ENCODE peak calls at places on chromosome 3, in five cellular contexts. One of them, this sample, is unnamed.

GRCh38 chr3:45249391-45249790 is 23.3 kb upstream of the TMEM158 start:
- DNase-seq in WTC11: no peak
- DNase-seq in progenitor cell of endocrine pancreas: no peak
- DNase-seq in CD4-positive, alpha-beta T cell: no peak
- DNase-seq in heart right ventricle: no peak
- DNase-seq in this sample: no peak

GRCh38 chr3:104069114-104069513 is 1297.6 kb upstream of the ALCAM start:
- DNase-seq in WTC11: no peak
- DNase-seq in progenitor cell of endocrine pancreas: no peak
- DNase-seq in CD4-positive, alpha-beta T cell: no peak
- DNase-seq in heart right ventricle: no peak
- DNase-seq in this sample: no peak

GRCh38 chr3:46851364-46852328 is 11.6 kb downstream of the MYL3 start:
- DNase-seq in WTC11: no peak
- DNase-seq in progenitor cell of endocrine pancreas: no peak
- DNase-seq in CD4-positive, alpha-beta T cell: no peak
- DNase-seq in heart right ventricle: peak; percentile 8
- DNase-seq in this sample: peak; percentile 5

GRCh38 chr3:45064512-45065372 is 38.6 kb downstream of the CLEC3B start:
- DNase-seq in WTC11: no peak
- DNase-seq in progenitor cell of endocrine pancreas: no peak
- DNase-seq in CD4-positive, alpha-beta T cell: no peak
- DNase-seq in heart right ventricle: peak; percentile 32
- DNase-seq in this sample: no peak

GRCh38 chr3:93981649-93982048 is 1.7 kb downstream of the ARL13B start:
- DNase-seq in WTC11: no peak
- DNase-seq in progenitor cell of endocrine pancreas: no peak
- DNase-seq in CD4-positive, alpha-beta T cell: no peak
- DNase-seq in heart right ventricle: no peak
- DNase-seq in this sample: no peak

GRCh38 chr3:159263750-159264561 is 462.1 kb downstream of the MFSD1 start:
- DNase-seq in WTC11: peak; percentile 17
- DNase-seq in progenitor cell of endocrine pancreas: peak; percentile 13
- DNase-seq in CD4-positive, alpha-beta T cell: no peak
- DNase-seq in heart right ventricle: peak; percentile 32
- DNase-seq in this sample: peak; percentile 24

GRCh38 chr3:52021869-52022268 is 26.2 kb upstream of the RPL29 start:
- DNase-seq in WTC11: no peak
- DNase-seq in progenitor cell of endocrine pancreas: no peak
- DNase-seq in CD4-positive, alpha-beta T cell: no peak
- DNase-seq in heart right ventricle: peak; percentile 75
- DNase-seq in this sample: no peak

GRCh38 chr3:38455639-38456430 is 2.1 kb downstream of the ACVR2B start:
- DNase-seq in WTC11: no peak
- DNase-seq in progenitor cell of endocrine pancreas: no peak
- DNase-seq in CD4-positive, alpha-beta T cell: no peak
- DNase-seq in heart right ventricle: peak; percentile 23
- DNase-seq in this sample: peak; percentile 71

GRCh38 chr3:172384836-172385235 is 63.4 kb downstream of the GHSR start:
- DNase-seq in WTC11: no peak
- DNase-seq in progenitor cell of endocrine pancreas: no peak
- DNase-seq in CD4-positive, alpha-beta T cell: no peak
- DNase-seq in heart right ventricle: no peak
- DNase-seq in this sample: no peak

GRCh38 chr3:138935864-138936762 is 10.8 kb downstream of the FOXL2 start:
- DNase-seq in WTC11: peak; percentile 91
- DNase-seq in progenitor cell of endocrine pancreas: peak; percentile 86
- DNase-seq in CD4-positive, alpha-beta T cell: peak; percentile 44
- DNase-seq in heart right ventricle: peak; percentile 71
- DNase-seq in this sample: peak; percentile 93

GRCh38 chr3:17799312-17799711 is 56.9 kb upstream of the TBC1D5 start:
- DNase-seq in WTC11: no peak
- DNase-seq in progenitor cell of endocrine pancreas: no peak
- DNase-seq in CD4-positive, alpha-beta T cell: no peak
- DNase-seq in heart right ventricle: no peak
- DNase-seq in this sample: no peak

GRCh38 chr3:10983219-10983916 is 9.2 kb upstream of the SLC6A1 start:
- DNase-seq in WTC11: peak; percentile 42
- DNase-seq in progenitor cell of endocrine pancreas: peak; percentile 21
- DNase-seq in CD4-positive, alpha-beta T cell: no peak
- DNase-seq in heart right ventricle: no peak
- DNase-seq in this sample: no peak

GRCh38 chr3:150296966-150297365 is 111.1 kb upstream of the TSC22D2 start:
- DNase-seq in WTC11: no peak
- DNase-seq in progenitor cell of endocrine pancreas: no peak
- DNase-seq in CD4-positive, alpha-beta T cell: no peak
- DNase-seq in heart right ventricle: no peak
- DNase-seq in this sample: no peak

GRCh38 chr3:145939431-145939830 is 221.6 kb downstream of the PLOD2 start:
- DNase-seq in WTC11: no peak
- DNase-seq in progenitor cell of endocrine pancreas: no peak
- DNase-seq in CD4-positive, alpha-beta T cell: no peak
- DNase-seq in heart right ventricle: no peak
- DNase-seq in this sample: no peak

GRCh38 chr3:194308635-194309213 is 42.4 kb downstream of the CPN2 start:
- DNase-seq in WTC11: no peak
- DNase-seq in progenitor cell of endocrine pancreas: no peak
- DNase-seq in CD4-positive, alpha-beta T cell: no peak
- DNase-seq in heart right ventricle: no peak
- DNase-seq in this sample: no peak

GRCh38 chr3:23728651-23729117 is 77.1 kb upstream of the UBE2E1 start:
- DNase-seq in WTC11: no peak
- DNase-seq in progenitor cell of endocrine pancreas: no peak
- DNase-seq in CD4-positive, alpha-beta T cell: no peak
- DNase-seq in heart right ventricle: no peak
- DNase-seq in this sample: no peak

GRCh38 chr3:31066999-31067398 is 172.5 kb upstream of the GADL1 start:
- DNase-seq in WTC11: no peak
- DNase-seq in progenitor cell of endocrine pancreas: no peak
- DNase-seq in CD4-positive, alpha-beta T cell: no peak
- DNase-seq in heart right ventricle: peak; percentile 11
- DNase-seq in this sample: no peak

GRCh38 chr3:128917291-128917690 is 37.9 kb downstream of the ACAD9 start:
- DNase-seq in WTC11: no peak
- DNase-seq in progenitor cell of endocrine pancreas: no peak
- DNase-seq in CD4-positive, alpha-beta T cell: no peak
- DNase-seq in heart right ventricle: no peak
- DNase-seq in this sample: no peak

GRCh38 chr3:133662256-133662773 is 574 bp upstream of the TOPBP1 start:
- DNase-seq in WTC11: no peak
- DNase-seq in progenitor cell of endocrine pancreas: no peak
- DNase-seq in CD4-positive, alpha-beta T cell: no peak
- DNase-seq in heart right ventricle: no peak
- DNase-seq in this sample: no peak

GRCh38 chr3:169509359-169509758 is 154.2 kb downstream of the MECOM start:
- DNase-seq in WTC11: no peak
- DNase-seq in progenitor cell of endocrine pancreas: no peak
- DNase-seq in CD4-positive, alpha-beta T cell: no peak
- DNase-seq in heart right ventricle: no peak
- DNase-seq in this sample: no peak

GRCh38 chr3:99094611-99095010 is 193.1 kb upstream of the DCBLD2 start:
- DNase-seq in WTC11: no peak
- DNase-seq in progenitor cell of endocrine pancreas: no peak
- DNase-seq in CD4-positive, alpha-beta T cell: no peak
- DNase-seq in heart right ventricle: no peak
- DNase-seq in this sample: no peak

GRCh38 chr3:100082108-100082642 is 32.1 kb downstream of the FILIP1L start:
- DNase-seq in WTC11: no peak
- DNase-seq in progenitor cell of endocrine pancreas: no peak
- DNase-seq in CD4-positive, alpha-beta T cell: no peak
- DNase-seq in heart right ventricle: no peak
- DNase-seq in this sample: no peak

GRCh38 chr3:184868477-184868876 is 56.5 kb downstream of the VPS8 start:
- DNase-seq in WTC11: no peak
- DNase-seq in progenitor cell of endocrine pancreas: no peak
- DNase-seq in CD4-positive, alpha-beta T cell: no peak
- DNase-seq in heart right ventricle: no peak
- DNase-seq in this sample: no peak

GRCh38 chr3:64595253-64595694 is 92.5 kb downstream of the ADAMTS9 start:
- DNase-seq in WTC11: no peak
- DNase-seq in progenitor cell of endocrine pancreas: no peak
- DNase-seq in CD4-positive, alpha-beta T cell: no peak
- DNase-seq in heart right ventricle: peak; percentile 80
- DNase-seq in this sample: no peak

GRCh38 chr3:32297366-32297765 is 58.9 kb downstream of the CMTM8 start:
- DNase-seq in WTC11: no peak
- DNase-seq in progenitor cell of endocrine pancreas: no peak
- DNase-seq in CD4-positive, alpha-beta T cell: peak; percentile 73
- DNase-seq in heart right ventricle: no peak
- DNase-seq in this sample: no peak

GRCh38 chr3:65963787-65964707 is 74.7 kb downstream of the MAGI1 start:
- DNase-seq in WTC11: no peak
- DNase-seq in progenitor cell of endocrine pancreas: no peak
- DNase-seq in CD4-positive, alpha-beta T cell: no peak
- DNase-seq in heart right ventricle: no peak
- DNase-seq in this sample: no peak

GRCh38 chr3:111810909-111811308 is 48.2 kb upstream of the PHLDB2 start:
- DNase-seq in WTC11: no peak
- DNase-seq in progenitor cell of endocrine pancreas: no peak
- DNase-seq in CD4-positive, alpha-beta T cell: no peak
- DNase-seq in heart right ventricle: no peak
- DNase-seq in this sample: no peak

GRCh38 chr3:5806192-5806591 is 618.7 kb downstream of the EDEM1 start:
- DNase-seq in WTC11: no peak
- DNase-seq in progenitor cell of endocrine pancreas: no peak
- DNase-seq in CD4-positive, alpha-beta T cell: no peak
- DNase-seq in heart right ventricle: no peak
- DNase-seq in this sample: no peak

GRCh38 chr3:13708301-13708700 is 159.4 kb downstream of the FBLN2 start:
- DNase-seq in WTC11: peak; percentile 1
- DNase-seq in progenitor cell of endocrine pancreas: peak; percentile 5
- DNase-seq in CD4-positive, alpha-beta T cell: no peak
- DNase-seq in heart right ventricle: peak; percentile 1
- DNase-seq in this sample: no peak

GRCh38 chr3:112247900-112248299 is 46.1 kb downstream of the SLC9C1 start:
- DNase-seq in WTC11: no peak
- DNase-seq in progenitor cell of endocrine pancreas: no peak
- DNase-seq in CD4-positive, alpha-beta T cell: no peak
- DNase-seq in heart right ventricle: no peak
- DNase-seq in this sample: no peak

GRCh38 chr3:125042725-125043406 is 12.9 kb downstream of the HEG1 start:
- DNase-seq in WTC11: no peak
- DNase-seq in progenitor cell of endocrine pancreas: no peak
- DNase-seq in CD4-positive, alpha-beta T cell: no peak
- DNase-seq in heart right ventricle: peak; percentile 75
- DNase-seq in this sample: peak; percentile 59

GRCh38 chr3:126657901-126658300 is 3.0 kb upstream of the TXNRD3 start:
- DNase-seq in WTC11: no peak
- DNase-seq in progenitor cell of endocrine pancreas: no peak
- DNase-seq in CD4-positive, alpha-beta T cell: no peak
- DNase-seq in heart right ventricle: no peak
- DNase-seq in this sample: no peak

GRCh38 chr3:159947220-159947619 is 41.4 kb upstream of the IL12A start:
- DNase-seq in WTC11: no peak
- DNase-seq in progenitor cell of endocrine pancreas: no peak
- DNase-seq in CD4-positive, alpha-beta T cell: no peak
- DNase-seq in heart right ventricle: no peak
- DNase-seq in this sample: no peak

GRCh38 chr3:125374501-125374995 is 577 bp downstream of the ZNF148 start:
- DNase-seq in WTC11: peak; percentile 49
- DNase-seq in progenitor cell of endocrine pancreas: peak; percentile 36
- DNase-seq in CD4-positive, alpha-beta T cell: peak; percentile 29
- DNase-seq in heart right ventricle: peak; percentile 22
- DNase-seq in this sample: peak; percentile 62

GRCh38 chr3:99774467-99774866 is 43.2 kb upstream of the CMSS1 start:
- DNase-seq in WTC11: no peak
- DNase-seq in progenitor cell of endocrine pancreas: no peak
- DNase-seq in CD4-positive, alpha-beta T cell: no peak
- DNase-seq in heart right ventricle: no peak
- DNase-seq in this sample: no peak

GRCh38 chr3:61774279-61774890 is 213.0 kb downstream of the PTPRG start:
- DNase-seq in WTC11: no peak
- DNase-seq in progenitor cell of endocrine pancreas: no peak
- DNase-seq in CD4-positive, alpha-beta T cell: no peak
- DNase-seq in heart right ventricle: no peak
- DNase-seq in this sample: no peak

GRCh38 chr3:105466495-105467080 is 99.9 kb downstream of the ALCAM start:
- DNase-seq in WTC11: no peak
- DNase-seq in progenitor cell of endocrine pancreas: no peak
- DNase-seq in CD4-positive, alpha-beta T cell: no peak
- DNase-seq in heart right ventricle: no peak
- DNase-seq in this sample: no peak

GRCh38 chr3:149659173-149659468 is 1.3 kb upstream of the WWTR1 start:
- DNase-seq in WTC11: no peak
- DNase-seq in progenitor cell of endocrine pancreas: no peak
- DNase-seq in CD4-positive, alpha-beta T cell: no peak
- DNase-seq in heart right ventricle: no peak
- DNase-seq in this sample: no peak

GRCh38 chr3:194315965-194316361 is 35.2 kb downstream of the CPN2 start:
- DNase-seq in WTC11: no peak
- DNase-seq in progenitor cell of endocrine pancreas: no peak
- DNase-seq in CD4-positive, alpha-beta T cell: no peak
- DNase-seq in heart right ventricle: no peak
- DNase-seq in this sample: no peak

DNA sequence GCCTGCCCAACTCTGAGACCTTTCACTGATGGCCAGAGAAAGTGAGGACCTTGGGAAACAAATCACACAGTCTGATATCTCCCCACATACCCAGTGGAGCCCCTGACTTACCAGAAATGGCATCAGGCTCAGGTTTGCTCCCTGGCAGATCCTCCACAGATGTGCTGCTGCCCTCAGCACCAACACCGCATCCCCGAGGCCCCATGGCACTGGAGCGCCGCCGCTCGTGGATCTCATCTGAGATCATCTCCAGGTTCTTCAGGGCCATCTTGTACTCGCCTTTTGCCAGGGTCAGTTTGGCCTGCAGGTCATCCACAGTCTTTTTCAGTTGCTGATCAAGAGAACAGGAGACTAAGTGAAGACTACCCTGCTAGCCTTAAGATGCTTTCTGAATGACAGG is 52.7 kb downstream of the CAPN7 start:
- DNase-seq in WTC11: no peak
- DNase-seq in progenitor cell of endocrine pancreas: no peak
- DNase-seq in CD4-positive, alpha-beta T cell: no peak
- DNase-seq in heart right ventricle: no peak
- DNase-seq in this sample: no peak
- TF ChIP-seq CTCF in WTC11: no peak
- TF ChIP-seq CTCF in progenitor cell of endocrine pancreas: no peak
- TF ChIP-seq CTCF in CD4-positive, alpha-beta T cell: no peak
- TF ChIP-seq CTCF in heart right ventricle: no peak
- TF ChIP-seq CTCF in this sample: no peak

GRCh38 chr3:188320757-188321156 is 166.8 kb downstream of the LPP start:
- DNase-seq in WTC11: no peak
- DNase-seq in progenitor cell of endocrine pancreas: no peak
- DNase-seq in CD4-positive, alpha-beta T cell: no peak
- DNase-seq in heart right ventricle: no peak
- DNase-seq in this sample: no peak
- TF ChIP-seq CTCF in WTC11: no peak
- TF ChIP-seq CTCF in progenitor cell of endocrine pancreas: no peak
- TF ChIP-seq CTCF in CD4-positive, alpha-beta T cell: no peak
- TF ChIP-seq CTCF in heart right ventricle: no peak
- TF ChIP-seq CTCF in this sample: no peak

GRCh38 chr3:25592510-25592968 is 72.2 kb downstream of the TOP2B start:
- DNase-seq in WTC11: peak; percentile 31
- DNase-seq in progenitor cell of endocrine pancreas: no peak
- DNase-seq in CD4-positive, alpha-beta T cell: no peak
- DNase-seq in heart right ventricle: peak; percentile 34
- DNase-seq in this sample: no peak
- TF ChIP-seq CTCF in WTC11: no peak
- TF ChIP-seq CTCF in progenitor cell of endocrine pancreas: peak; percentile 36
- TF ChIP-seq CTCF in CD4-positive, alpha-beta T cell: no peak
- TF ChIP-seq CTCF in heart right ventricle: peak; percentile 55
- TF ChIP-seq CTCF in this sample: no peak

GRCh38 chr3:115648559-115648958 is 25.2 kb downstream of the GAP43 start:
- DNase-seq in WTC11: no peak
- DNase-seq in progenitor cell of endocrine pancreas: no peak
- DNase-seq in CD4-positive, alpha-beta T cell: no peak
- DNase-seq in heart right ventricle: no peak
- DNase-seq in this sample: no peak
- TF ChIP-seq CTCF in WTC11: no peak
- TF ChIP-seq CTCF in progenitor cell of endocrine pancreas: no peak
- TF ChIP-seq CTCF in CD4-positive, alpha-beta T cell: no peak
- TF ChIP-seq CTCF in heart right ventricle: no peak
- TF ChIP-seq CTCF in this sample: no peak

This sample was measured in glutamatergic neuron.